ENCODE peak calls at places on chromosomes 6 and 20, in ten cellular contexts. D, C, B, R, Z, K, U, Q, S and A are unnamed samples.

GRCh38 chr6:87237804-87238203 is 82.4 kb downstream of the ZNF292 start:
- DNase-seq in D (no peak), S (no peak), R (peak; percentile 54), C (peak; percentile 29), K (peak; percentile 41), B (no peak), Z (no peak), Q (no peak), U (no peak), A (no peak)

GRCh38 chr6:142746524-142746923 is 198.5 kb downstream of the HIVEP2 start:
- DNase-seq in C (peak; percentile 1), B (no peak), Z (no peak), R (peak; percentile 49), Q (no peak), K (peak; percentile 39), U (no peak), S (no peak), D (no peak), A (peak; percentile 9)

GRCh38 chr6:56807992-56808342 is 146.9 kb upstream of the BEND6 start:
- DNase-seq in K (no peak), B (no peak), Q (no peak), S (no peak), R (peak; percentile 61), Z (no peak), D (no peak), C (no peak), U (no peak), A (no peak)

GRCh38 chr6:127515234-127515793 is 3.8 kb downstream of the MTCL3 start:
- DNase-seq in B (no peak), Q (no peak), Z (no peak), C (no peak), S (peak; percentile 39), U (peak; percentile 64), K (no peak), D (no peak), R (peak; percentile 50), A (no peak)

GRCh38 chr6:129617986-129618385 is 92.0 kb downstream of the ARHGAP18 start:
- DNase-seq in K (no peak), S (no peak), C (no peak), U (no peak), D (no peak), Q (no peak), Z (no peak), B (no peak), R (no peak), A (no peak)

GRCh38 chr20:17227199-17227535 is 327 bp downstream of the PCSK2 start:
- DNase-seq in K (no peak), D (no peak), R (no peak), S (no peak), U (no peak), C (no peak), Z (no peak), B (no peak), Q (no peak), A (no peak)

GRCh38 chr6:145017516-145017915 is 717.8 kb downstream of the EPM2A start:
- DNase-seq in K (peak; percentile 40), S (no peak), B (no peak), Q (no peak), U (no peak), Z (no peak), R (peak; percentile 17), C (no peak), D (no peak), A (no peak)

GRCh38 chr20:1809611-1810510 is 85.3 kb upstream of the SIRPA start:
- DNase-seq in Z (no peak), S (no peak), R (no peak), C (no peak), D (no peak), K (peak; percentile 90), Q (no peak), U (no peak), B (no peak), A (no peak)

GRCh38 chr20:24615353-24615752 is 145.9 kb downstream of the SYNDIG1 start:
- DNase-seq in U (no peak), R (no peak), Z (no peak), C (no peak), Q (no peak), D (no peak), K (no peak), S (no peak), B (no peak), A (no peak)

GRCh38 chr20:198225-198624 is 8.7 kb upstream of the DEFB128 start:
- DNase-seq in D (no peak), Z (no peak), K (no peak), R (no peak), Q (no peak), S (no peak), B (no peak), C (no peak), U (no peak), A (no peak)

GRCh38 chr6:11241793-11242201 is 9.3 kb upstream of the NEDD9 start:
- DNase-seq in B (no peak), C (no peak), R (peak; percentile 64), Q (no peak), Z (no peak), D (peak; percentile 77), S (no peak), K (no peak), U (peak; percentile 31), A (no peak)

GRCh38 chr6:106591111-106591825 is 38.0 kb downstream of the RTN4IP1 start:
- DNase-seq in C (no peak), U (no peak), S (no peak), B (no peak), R (peak; percentile 79), Q (no peak), Z (peak; percentile 70), K (peak; percentile 96), D (no peak), A (no peak)

GRCh38 chr6:47103931-47104330 is 61.8 kb upstream of the ADGRF1 start:
- DNase-seq in Q (no peak), S (no peak), R (peak; percentile 77), B (no peak), C (no peak), Z (no peak), D (no peak), U (no peak), K (no peak), A (no peak)

GRCh38 chr6:106146852-106147351 is 60.8 kb downstream of the PRDM1 start:
- DNase-seq in Z (no peak), R (no peak), S (no peak), C (peak; percentile 35), B (no peak), Q (no peak), K (peak; percentile 55), D (no peak), U (no peak), A (no peak)

GRCh38 chr6:36443951-36444428 is 1.2 kb downstream of the KCTD20 start:
- DNase-seq in Z (no peak), K (peak; percentile 34), R (peak; percentile 24), S (peak; percentile 2), B (no peak), D (no peak), C (peak; percentile 61), U (no peak), Q (peak; percentile 2), A (no peak)

GRCh38 chr6:73236147-73236750 is 11.0 kb upstream of the KHDC1L start:
- DNase-seq in C (no peak), Q (no peak), S (no peak), U (no peak), R (peak; percentile 83), Z (peak; percentile 68), B (no peak), K (peak; percentile 96), D (no peak), A (no peak)

GRCh38 chr6:138817799-138818198 is 21.9 kb downstream of the ECT2L start:
- DNase-seq in D (no peak), Z (peak; percentile 67), B (no peak), K (peak; percentile 91), R (peak; percentile 95), U (no peak), C (no peak), S (peak; percentile 45), Q (no peak), A (no peak)